ENCODE peak calls at places on chromosomes 5 and 9, in eight cellular contexts. J is CD4-positive, alpha-beta T cell; H is HT-29; E is T-cell; C is NCI-H2107; Z is prostate gland; P is NCI-H1930; S is NCI-H1092. X is an unnamed sample.

GRCh38 chr9:128249914-128250838 is 25.6 kb downstream of the GOLGA2 start:
- DNase-seq in C (no peak), P (peak; percentile 82), Z (peak; percentile 95), E (peak; percentile 99), S (no peak), H (peak; percentile 72), J (peak; percentile 98), X (peak; percentile 91)

GRCh38 chr9:38274746-38275250 is 117.7 kb upstream of the ALDH1B1 start:
- DNase-seq in P (no peak), E (no peak), S (no peak), C (no peak), Z (no peak), J (no peak), H (no peak), X (no peak)

GRCh38 chr9:127300886-127301447 is 36.4 kb downstream of the GARNL3 start:
- DNase-seq in P (no peak), C (no peak), Z (no peak), S (no peak), H (no peak), J (no peak), E (no peak), X (no peak)

GRCh38 chr9:123375725-123376132 is 19.7 kb downstream of the CRB2 start:
- DNase-seq in Z (no peak), H (peak; percentile 75), P (no peak), S (no peak), E (no peak), C (no peak), J (no peak), X (no peak)

GRCh38 chr5:149550608-149551226 is 522 bp downstream of the CSNK1A1 start:
- DNase-seq in C (no peak), H (peak; percentile 32), E (no peak), S (no peak), J (no peak), Z (no peak), P (no peak), X (no peak)

GRCh38 chr9:38006163-38006562 is 62.9 kb downstream of the SHB start:
- DNase-seq in C (no peak), E (no peak), J (no peak), H (no peak), P (no peak), S (no peak), Z (no peak), X (no peak)

GRCh38 chr9:88460583-88461332 is 72.5 kb downstream of the SPIN1 start:
- DNase-seq in H (no peak), S (no peak), E (no peak), J (no peak), P (no peak), Z (no peak), C (no peak), X (no peak)

GRCh38 chr5:127536687-127537086 is 19.2 kb downstream of the PRRC1 start:
- DNase-seq in P (no peak), S (no peak), J (no peak), E (no peak), H (peak; percentile 42), Z (no peak), C (no peak), X (no peak)

GRCh38 chr9:438961-439768 is 224.5 kb downstream of the DOCK8 start:
- DNase-seq in H (no peak), P (no peak), E (no peak), C (no peak), J (no peak), S (no peak), Z (no peak), X (no peak)

GRCh38 chr9:123525957-123526356 is 170.0 kb downstream of the CRB2 start:
- DNase-seq in E (no peak), Z (no peak), H (no peak), P (no peak), C (no peak), J (no peak), S (no peak), X (no peak)

GRCh38 chr9:29211681-29212589 is 1638.7 kb upstream of the C9orf72 start:
- DNase-seq in P (peak; percentile 67), E (no peak), S (peak; percentile 58), J (no peak), H (no peak), C (no peak), Z (no peak), X (peak; percentile 35)

GRCh38 chr5:73446631-73447233 is 1.8 kb downstream of the FOXD1 start:
- DNase-seq in C (no peak), E (no peak), S (no peak), Z (no peak), P (no peak), H (no peak), J (no peak), X (no peak)

GRCh38 chr5:112811023-112811422 is 50.1 kb upstream of the SRP19 start:
- DNase-seq in J (no peak), S (no peak), P (no peak), C (no peak), H (no peak), Z (no peak), E (no peak), X (no peak)

GRCh38 chr5:108196276-108196675 is 185.6 kb downstream of the FBXL17 start:
- DNase-seq in S (no peak), C (no peak), Z (no peak), P (no peak), J (no peak), E (no peak), H (no peak), X (no peak)

GRCh38 chr9:130430734-130431535 is 13.8 kb upstream of the ASS1 start:
- DNase-seq in C (no peak), J (no peak), S (no peak), Z (no peak), H (no peak), E (no peak), P (no peak), X (no peak)

GRCh38 chr5:132099073-132099748 is 25.6 kb downstream of the CSF2 start:
- DNase-seq in H (no peak), Z (no peak), C (no peak), E (no peak), P (no peak), J (no peak), S (no peak), X (no peak)

GRCh38 chr9:74132986-74133385 is 364.1 kb upstream of the RORB start:
- DNase-seq in Z (no peak), C (peak; percentile 20), S (no peak), E (no peak), J (no peak), P (no peak), H (no peak), X (no peak)

GRCh38 chr5:150317048-150318003 is 14.6 kb upstream of the ARSI start:
- DNase-seq in H (no peak), S (no peak), C (no peak), J (no peak), Z (no peak), P (no peak), E (no peak), X (no peak)

GRCh38 chr9:112503170-112503569 is 16.5 kb downstream of the KIAA1958 start:
- DNase-seq in S (no peak), C (no peak), J (no peak), H (no peak), E (no peak), P (no peak), Z (no peak), X (no peak)

GRCh38 chr5:926416-927171 is 33.9 kb downstream of the TRIP13 start:
- DNase-seq in E (no peak), J (no peak), H (no peak), Z (no peak), C (no peak), P (no peak), S (peak; percentile 48), X (no peak)

GRCh38 chr5:141605523-141606277 is 13.1 kb downstream of the DIAPH1 start:
- DNase-seq in P (no peak), E (peak; percentile 54), J (peak; percentile 63), Z (no peak), H (no peak), C (no peak), S (no peak), X (peak; percentile 60)

GRCh38 chr5:66958984-66959641 is 237.5 kb downstream of the CD180 start:
- DNase-seq in H (no peak), Z (no peak), S (no peak), E (no peak), P (no peak), C (no peak), J (no peak), X (no peak)

GRCh38 chr5:131281133-131281867 is 17.4 kb downstream of the CDC42SE2 start:
- DNase-seq in E (no peak), Z (no peak), C (no peak), H (peak; percentile 65), S (no peak), J (no peak), P (no peak), X (no peak)

GRCh38 chr5:59569608-59570334 is 323.8 kb downstream of the PDE4D start:
- DNase-seq in P (peak; percentile 19), H (no peak), C (no peak), J (no peak), Z (no peak), S (no peak), E (no peak), X (no peak)

GRCh38 chr5:34736445-34737119 is 80.5 kb downstream of the RAI14 start:
- DNase-seq in Z (no peak), P (no peak), H (no peak), C (no peak), J (no peak), S (no peak), E (no peak), X (no peak)

GRCh38 chr9:91803143-91803940 is 146.7 kb downstream of the ROR2 start:
- DNase-seq in H (no peak), E (no peak), Z (no peak), S (no peak), P (no peak), J (no peak), C (no peak), X (no peak)

GRCh38 chr5:55415071-55415470 is 107.3 kb downstream of the MTREX start:
- DNase-seq in C (no peak), P (no peak), E (no peak), Z (no peak), H (no peak), S (no peak), J (no peak), X (no peak)

GRCh38 chr5:14243768-14244167 is 100.6 kb downstream of the TRIO start:
- DNase-seq in S (no peak), Z (no peak), P (no peak), C (no peak), H (no peak), E (no peak), J (no peak), X (no peak)

GRCh38 chr9:16516887-16517286 is 353.6 kb downstream of the BNC2 start:
- DNase-seq in C (no peak), P (no peak), S (no peak), H (no peak), J (no peak), E (no peak), Z (no peak), X (no peak)

GRCh38 chr9:107019216-107019615 is 156.2 kb downstream of the ZNF462 start:
- DNase-seq in J (no peak), C (no peak), H (no peak), S (no peak), P (no peak), Z (no peak), E (no peak), X (no peak)

GRCh38 chr5:180001742-180002141 is 69.8 kb downstream of the RNF130 start:
- DNase-seq in S (no peak), C (no peak), E (no peak), J (no peak), H (no peak), P (no peak), Z (no peak), X (no peak)

GRCh38 chr5:129906177-129906887 is 2.1 kb downstream of the CHSY3 start:
- DNase-seq in Z (no peak), J (no peak), C (no peak), P (no peak), H (no peak), E (no peak), S (no peak), X (no peak)

GRCh38 chr5:149605998-149606721 is 24.9 kb downstream of the ARHGEF37 start:
- DNase-seq in C (no peak), P (no peak), E (no peak), Z (peak; percentile 42), J (no peak), H (no peak), S (no peak), X (peak; percentile 69)